ENCODE peak calls at places on chromosome 2, in ten cellular contexts. X is endothelial cell of umbilical vein, A is transverse colon, V is uterus, H is heart left ventricle, L is suprapubic skin, P is breast epithelium, B is esophagus squamous epithelium, K is adrenal gland, C is A549. J is an unnamed sample.

GRCh38 chr2:204072443-204073324 is 136.1 kb downstream of the ICOS start:
- DNase-seq in X (peak; percentile 38), A (peak; percentile 44), V (no peak), H (no peak), L (no peak), P (no peak), B (no peak), K (peak; percentile 43), C (peak; percentile 16), J (no peak)

GRCh38 chr2:8285081-8285480 is 396.8 kb upstream of the ID2 start:
- DNase-seq in X (no peak), A (no peak), V (no peak), H (no peak), L (no peak), P (no peak), B (no peak), K (no peak), C (no peak), J (no peak)

GRCh38 chr2:175676813-175677212 is 325.3 kb downstream of the LNPK start:
- DNase-seq in X (no peak), A (no peak), V (no peak), H (no peak), L (no peak), P (no peak), B (no peak), K (no peak), C (no peak), J (no peak)

GRCh38 chr2:232897971-232898408 is 27.9 kb downstream of the SNORC start:
- DNase-seq in X (no peak), A (no peak), V (no peak), H (no peak), L (peak; percentile 53), P (no peak), B (no peak), K (no peak), C (no peak), J (no peak)

GRCh38 chr2:181989099-181989498 is 3.4 kb downstream of the PPP1R1C start:
- DNase-seq in X (no peak), A (no peak), V (no peak), H (no peak), L (no peak), P (no peak), B (no peak), K (no peak), C (no peak), J (no peak)

GRCh38 chr2:160091381-160091780 is 29.0 kb upstream of the PLA2R1 start:
- DNase-seq in X (no peak), A (no peak), V (no peak), H (no peak), L (no peak), P (no peak), B (no peak), K (no peak), C (no peak), J (no peak)

GRCh38 chr2:148021059-148021985 is at the start of gene MBD5:
- DNase-seq in X (peak; percentile 67), A (peak; percentile 46), V (no peak), H (peak; percentile 35), L (no peak), P (peak; percentile 51), B (no peak), K (no peak), C (peak; percentile 37), J (peak; percentile 41)

GRCh38 chr2:198314559-198315153 is 510.3 kb downstream of the PLCL1 start:
- DNase-seq in X (peak; percentile 59), A (no peak), V (no peak), H (no peak), L (no peak), P (no peak), B (no peak), K (no peak), C (peak; percentile 56), J (no peak)

GRCh38 chr2:132037527-132038178 is 124.1 kb downstream of the ANKRD30BL start:
- DNase-seq in X (peak; percentile 3), A (no peak), V (no peak), H (peak; percentile 30), L (no peak), P (no peak), B (no peak), K (no peak), C (no peak), J (peak; percentile 67)

GRCh38 chr2:209458018-209458979 is 34.5 kb downstream of the MAP2 start:
- DNase-seq in X (no peak), A (no peak), V (no peak), H (no peak), L (no peak), P (no peak), B (no peak), K (no peak), C (no peak), J (no peak)

GRCh38 chr2:64276417-64277095 is 132.3 kb upstream of the PELI1 start:
- DNase-seq in X (peak; percentile 42), A (no peak), V (no peak), H (no peak), L (no peak), P (no peak), B (no peak), K (no peak), C (no peak), J (no peak)

GRCh38 chr2:241135737-241136136 is 13.5 kb downstream of the PASK start:
- DNase-seq in X (no peak), A (peak; percentile 82), V (no peak), H (no peak), L (peak; percentile 53), P (no peak), B (no peak), K (no peak), C (no peak), J (no peak)

GRCh38 chr2:176147790-176148496 is 3.4 kb upstream of the HOXD4 start:
- DNase-seq in X (no peak), A (no peak), V (peak; percentile 27), H (no peak), L (peak; percentile 76), P (no peak), B (no peak), K (peak; percentile 13), C (no peak), J (no peak)

GRCh38 chr2:229090231-229090630 is 180.9 kb downstream of the PID1 start:
- DNase-seq in X (no peak), A (peak; percentile 14), V (no peak), H (no peak), L (no peak), P (no peak), B (no peak), K (peak; percentile 31), C (no peak), J (no peak)
- TF ChIP-seq POLR2A in X (no peak), A (no peak), V (no peak), H (no peak), L (no peak), P (no peak), B (no peak), K (no peak), C (no peak), J (no peak)

GRCh38 chr2:37663390-37663789 is 8.1 kb downstream of the CDC42EP3 start:
- DNase-seq in X (no peak), A (no peak), V (no peak), H (no peak), L (no peak), P (no peak), B (no peak), K (no peak), C (no peak), J (no peak)

GRCh38 chr2:37657471-37657870 is 14.0 kb downstream of the CDC42EP3 start:
- DNase-seq in X (no peak), A (no peak), V (no peak), H (no peak), L (no peak), P (no peak), B (no peak), K (no peak), C (no peak), J (no peak)

GRCh38 chr2:37658682-37659081 is 12.8 kb downstream of the CDC42EP3 start:
- DNase-seq in X (no peak), A (no peak), V (no peak), H (no peak), L (no peak), P (no peak), B (no peak), K (no peak), C (no peak), J (no peak)

GRCh38 chr2:37656512-37657423 is 14.7 kb downstream of the CDC42EP3 start:
- DNase-seq in X (peak; percentile 87), A (no peak), V (no peak), H (no peak), L (no peak), P (no peak), B (no peak), K (no peak), C (no peak), J (no peak)

GRCh38 chr2:37659723-37660122 is 11.7 kb downstream of the CDC42EP3 start:
- DNase-seq in X (peak; percentile 39), A (no peak), V (no peak), H (no peak), L (no peak), P (no peak), B (no peak), K (no peak), C (no peak), J (no peak)
- H3K27ac ChIP-seq in X (no peak overlapping the region), A (peak overlapping the region; percentile 53), V (peak overlapping the region; percentile 27), H (peak overlapping the region; percentile 76), L (no peak overlapping the region), P (no peak overlapping the region), B (peak overlapping the region; percentile 70), K (no peak overlapping the region), C (no peak overlapping the region), J (no peak overlapping the region)

DNA sequence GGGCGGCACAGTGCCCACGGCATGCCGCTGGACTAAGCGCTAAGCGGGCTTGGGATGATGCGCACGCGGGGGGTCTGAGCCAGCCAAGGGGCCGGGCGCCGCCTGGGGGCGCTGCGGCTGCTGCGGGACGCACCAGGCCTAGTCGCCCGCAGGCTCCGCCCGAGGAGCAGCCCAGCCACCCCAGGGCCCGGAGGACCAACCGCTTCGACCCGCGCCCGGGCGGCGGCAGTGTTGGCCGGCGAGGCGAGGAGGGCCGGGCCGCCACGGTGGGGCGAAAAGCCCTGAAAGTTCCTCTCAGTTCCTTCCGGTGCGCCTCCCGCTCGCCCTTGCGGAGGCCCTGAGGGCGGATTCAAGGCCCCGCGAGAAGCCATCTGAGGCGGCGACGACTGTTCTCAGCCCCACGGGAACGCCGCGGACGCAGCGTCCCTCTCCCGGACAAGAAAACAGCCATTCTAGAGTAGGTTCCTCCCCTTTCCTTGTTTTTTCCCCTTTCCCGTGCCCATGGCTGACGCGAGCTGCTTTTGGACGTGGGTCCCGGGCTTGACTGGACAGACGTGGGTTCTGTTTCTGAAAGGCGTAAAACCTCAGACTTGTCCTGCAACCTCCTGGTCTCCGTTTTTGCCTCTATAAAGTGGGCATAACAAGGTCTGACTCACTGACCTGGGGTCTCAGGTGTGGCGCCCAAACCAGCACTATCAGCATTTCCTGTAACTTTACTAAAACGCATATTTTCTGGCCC is at the start of gene ANKAR:
- DNase-seq in X (peak; percentile 95), A (peak; percentile 92), V (peak; percentile 91), H (peak; percentile 95), L (peak; percentile 93), P (peak; percentile 76), B (peak; percentile 35), K (peak; percentile 91), C (peak; percentile 92), J (peak; percentile 94)
- TF ChIP-seq POLR2A in X (peak; percentile 95), A (peak; percentile 81), V (peak; percentile 52), H (no peak), L (peak; percentile 64), P (no peak), B (no peak), K (peak; percentile 78), C (peak; percentile 78), J (peak; percentile 93)

DNA sequence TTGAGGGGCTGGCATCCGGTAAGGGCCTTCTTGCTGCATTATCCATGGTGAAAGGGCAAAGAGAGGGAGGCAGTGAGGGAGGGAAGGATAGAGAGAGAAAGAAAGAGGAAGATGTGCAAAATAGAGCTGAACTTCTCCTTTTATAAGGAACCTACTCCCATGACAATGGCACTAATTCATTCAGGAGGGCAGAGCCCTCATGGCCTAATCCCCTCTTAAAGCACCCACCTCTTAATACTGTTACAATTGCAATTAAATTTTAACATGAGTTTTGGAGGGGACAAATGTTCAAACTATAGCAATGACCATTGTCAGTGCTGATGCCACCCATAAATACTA is 60.2 kb downstream of the CXCR4 start:
- DNase-seq in X (no peak), A (no peak), V (no peak), H (no peak), L (no peak), P (no peak), B (no peak), K (no peak), C (no peak), J (no peak)
- H3K27ac ChIP-seq in X (no peak overlapping the region), A (peak overlapping the region; percentile 14), V (no peak overlapping the region), H (no peak overlapping the region), L (no peak overlapping the region), P (no peak overlapping the region), B (no peak overlapping the region), K (no peak overlapping the region), C (no peak overlapping the region), J (no peak overlapping the region)